ENCODE peak calls at places on chromosomes 4 and X, in ten cellular contexts. One of them, this sample, is unnamed.

GRCh38 chr4:70190579-70190978 is 4.9 kb upstream of the ODAM start:
- DNase-seq in activated CD4-positive, alpha-beta T cell treated with anti-CD3 and anti-CD28 coated beads for 24 hours: no peak
- DNase-seq in activated CD8-positive, alpha-beta memory T cell treated with anti-CD3 and anti-CD28 coated beads, Interleukin-2, amount 50 U/mL, for 48 hours: no peak
- DNase-seq in effector memory CD8-positive, alpha-beta T cell: no peak
- DNase-seq in hypothalamus: no peak
- DNase-seq in BJ: no peak
- DNase-seq in ecto neural progenitor cell: no peak
- DNase-seq in endothelial cell: no peak
- DNase-seq in C1 segment of cervical spinal cord: no peak
- DNase-seq in fibroblast of mammary gland: no peak
- DNase-seq in this sample: no peak

GRCh38 chr4:181150173-181150572 is 1093.0 kb upstream of the TENM3 start:
- DNase-seq in activated CD4-positive, alpha-beta T cell treated with anti-CD3 and anti-CD28 coated beads for 24 hours: no peak
- DNase-seq in activated CD8-positive, alpha-beta memory T cell treated with anti-CD3 and anti-CD28 coated beads, Interleukin-2, amount 50 U/mL, for 48 hours: no peak
- DNase-seq in effector memory CD8-positive, alpha-beta T cell: no peak
- DNase-seq in hypothalamus: no peak
- DNase-seq in BJ: no peak
- DNase-seq in ecto neural progenitor cell: no peak
- DNase-seq in endothelial cell: no peak
- DNase-seq in C1 segment of cervical spinal cord: no peak
- DNase-seq in fibroblast of mammary gland: no peak
- DNase-seq in this sample: peak

GRCh38 chrX:79325263-79325958 is 41.7 kb downstream of the ITM2A start:
- DNase-seq in activated CD4-positive, alpha-beta T cell treated with anti-CD3 and anti-CD28 coated beads for 24 hours: no peak
- DNase-seq in activated CD8-positive, alpha-beta memory T cell treated with anti-CD3 and anti-CD28 coated beads, Interleukin-2, amount 50 U/mL, for 48 hours: no peak
- DNase-seq in effector memory CD8-positive, alpha-beta T cell: peak
- DNase-seq in hypothalamus: no peak
- DNase-seq in BJ: no peak
- DNase-seq in ecto neural progenitor cell: no peak
- DNase-seq in endothelial cell: no peak
- DNase-seq in C1 segment of cervical spinal cord: no peak
- DNase-seq in fibroblast of mammary gland: no peak
- DNase-seq in this sample: no peak

GRCh38 chrX:113741744-113742143 is 842.1 kb upstream of the HTR2C start:
- DNase-seq in activated CD4-positive, alpha-beta T cell treated with anti-CD3 and anti-CD28 coated beads for 24 hours: no peak
- DNase-seq in activated CD8-positive, alpha-beta memory T cell treated with anti-CD3 and anti-CD28 coated beads, Interleukin-2, amount 50 U/mL, for 48 hours: no peak
- DNase-seq in effector memory CD8-positive, alpha-beta T cell: no peak
- DNase-seq in hypothalamus: no peak
- DNase-seq in BJ: no peak
- DNase-seq in ecto neural progenitor cell: peak
- DNase-seq in endothelial cell: peak
- DNase-seq in C1 segment of cervical spinal cord: no peak
- DNase-seq in fibroblast of mammary gland: peak
- DNase-seq in this sample: no peak

GRCh38 chr4:168076989-168077725 is 15.2 kb upstream of the ANXA10 start:
- DNase-seq in activated CD4-positive, alpha-beta T cell treated with anti-CD3 and anti-CD28 coated beads for 24 hours: peak
- DNase-seq in activated CD8-positive, alpha-beta memory T cell treated with anti-CD3 and anti-CD28 coated beads, Interleukin-2, amount 50 U/mL, for 48 hours: peak
- DNase-seq in effector memory CD8-positive, alpha-beta T cell: no peak
- DNase-seq in hypothalamus: peak
- DNase-seq in BJ: peak
- DNase-seq in ecto neural progenitor cell: peak
- DNase-seq in endothelial cell: peak
- DNase-seq in C1 segment of cervical spinal cord: no peak
- DNase-seq in fibroblast of mammary gland: peak
- DNase-seq in this sample: peak

GRCh38 chr4:73533515-73534422 is 52.2 kb downstream of the AFM start:
- DNase-seq in activated CD4-positive, alpha-beta T cell treated with anti-CD3 and anti-CD28 coated beads for 24 hours: no peak
- DNase-seq in activated CD8-positive, alpha-beta memory T cell treated with anti-CD3 and anti-CD28 coated beads, Interleukin-2, amount 50 U/mL, for 48 hours: no peak
- DNase-seq in effector memory CD8-positive, alpha-beta T cell: no peak
- DNase-seq in hypothalamus: no peak
- DNase-seq in BJ: no peak
- DNase-seq in ecto neural progenitor cell: no peak
- DNase-seq in endothelial cell: no peak
- DNase-seq in C1 segment of cervical spinal cord: no peak
- DNase-seq in fibroblast of mammary gland: no peak
- DNase-seq in this sample: no peak

GRCh38 chr4:41610474-41610873 is 72.5 kb downstream of the LIMCH1 start:
- DNase-seq in activated CD4-positive, alpha-beta T cell treated with anti-CD3 and anti-CD28 coated beads for 24 hours: no peak
- DNase-seq in activated CD8-positive, alpha-beta memory T cell treated with anti-CD3 and anti-CD28 coated beads, Interleukin-2, amount 50 U/mL, for 48 hours: no peak
- DNase-seq in effector memory CD8-positive, alpha-beta T cell: no peak
- DNase-seq in hypothalamus: no peak
- DNase-seq in BJ: no peak
- DNase-seq in ecto neural progenitor cell: no peak
- DNase-seq in endothelial cell: no peak
- DNase-seq in C1 segment of cervical spinal cord: no peak
- DNase-seq in fibroblast of mammary gland: no peak
- DNase-seq in this sample: no peak

GRCh38 chr4:102614801-102615200 is 113.6 kb downstream of the NFKB1 start:
- DNase-seq in activated CD4-positive, alpha-beta T cell treated with anti-CD3 and anti-CD28 coated beads for 24 hours: no peak
- DNase-seq in activated CD8-positive, alpha-beta memory T cell treated with anti-CD3 and anti-CD28 coated beads, Interleukin-2, amount 50 U/mL, for 48 hours: no peak
- DNase-seq in effector memory CD8-positive, alpha-beta T cell: peak
- DNase-seq in hypothalamus: no peak
- DNase-seq in BJ: no peak
- DNase-seq in ecto neural progenitor cell: no peak
- DNase-seq in endothelial cell: no peak
- DNase-seq in C1 segment of cervical spinal cord: no peak
- DNase-seq in fibroblast of mammary gland: no peak
- DNase-seq in this sample: no peak

GRCh38 chr4:40192286-40193017 is 4.4 kb upstream of the RHOH start:
- DNase-seq in activated CD4-positive, alpha-beta T cell treated with anti-CD3 and anti-CD28 coated beads for 24 hours: no peak
- DNase-seq in activated CD8-positive, alpha-beta memory T cell treated with anti-CD3 and anti-CD28 coated beads, Interleukin-2, amount 50 U/mL, for 48 hours: no peak
- DNase-seq in effector memory CD8-positive, alpha-beta T cell: no peak
- DNase-seq in hypothalamus: no peak
- DNase-seq in BJ: no peak
- DNase-seq in ecto neural progenitor cell: no peak
- DNase-seq in endothelial cell: no peak
- DNase-seq in C1 segment of cervical spinal cord: no peak
- DNase-seq in fibroblast of mammary gland: peak
- DNase-seq in this sample: no peak

GRCh38 chrX:29490606-29491005 is 724.8 kb upstream of the MAGEB2 start:
- DNase-seq in activated CD4-positive, alpha-beta T cell treated with anti-CD3 and anti-CD28 coated beads for 24 hours: no peak
- DNase-seq in activated CD8-positive, alpha-beta memory T cell treated with anti-CD3 and anti-CD28 coated beads, Interleukin-2, amount 50 U/mL, for 48 hours: no peak
- DNase-seq in effector memory CD8-positive, alpha-beta T cell: no peak
- DNase-seq in hypothalamus: no peak
- DNase-seq in BJ: no peak
- DNase-seq in ecto neural progenitor cell: no peak
- DNase-seq in endothelial cell: no peak
- DNase-seq in C1 segment of cervical spinal cord: no peak
- DNase-seq in fibroblast of mammary gland: no peak
- DNase-seq in this sample: no peak

GRCh38 chrX:70755850-70756249 is 152.7 kb downstream of the TEX11 start:
- DNase-seq in activated CD4-positive, alpha-beta T cell treated with anti-CD3 and anti-CD28 coated beads for 24 hours: peak
- DNase-seq in activated CD8-positive, alpha-beta memory T cell treated with anti-CD3 and anti-CD28 coated beads, Interleukin-2, amount 50 U/mL, for 48 hours: peak
- DNase-seq in effector memory CD8-positive, alpha-beta T cell: peak
- DNase-seq in hypothalamus: no peak
- DNase-seq in BJ: no peak
- DNase-seq in ecto neural progenitor cell: no peak
- DNase-seq in endothelial cell: no peak
- DNase-seq in C1 segment of cervical spinal cord: no peak
- DNase-seq in fibroblast of mammary gland: no peak
- DNase-seq in this sample: peak

GRCh38 chrX:121356139-121356849 is 308.9 kb downstream of the GLUD2 start:
- DNase-seq in activated CD4-positive, alpha-beta T cell treated with anti-CD3 and anti-CD28 coated beads for 24 hours: no peak
- DNase-seq in activated CD8-positive, alpha-beta memory T cell treated with anti-CD3 and anti-CD28 coated beads, Interleukin-2, amount 50 U/mL, for 48 hours: no peak
- DNase-seq in effector memory CD8-positive, alpha-beta T cell: no peak
- DNase-seq in hypothalamus: no peak
- DNase-seq in BJ: no peak
- DNase-seq in ecto neural progenitor cell: no peak
- DNase-seq in endothelial cell: no peak
- DNase-seq in C1 segment of cervical spinal cord: no peak
- DNase-seq in fibroblast of mammary gland: no peak
- DNase-seq in this sample: no peak

GRCh38 chrX:40809210-40809609 is 73.9 kb upstream of the MED14 start:
- DNase-seq in activated CD4-positive, alpha-beta T cell treated with anti-CD3 and anti-CD28 coated beads for 24 hours: no peak
- DNase-seq in activated CD8-positive, alpha-beta memory T cell treated with anti-CD3 and anti-CD28 coated beads, Interleukin-2, amount 50 U/mL, for 48 hours: no peak
- DNase-seq in effector memory CD8-positive, alpha-beta T cell: no peak
- DNase-seq in hypothalamus: no peak
- DNase-seq in BJ: no peak
- DNase-seq in ecto neural progenitor cell: no peak
- DNase-seq in endothelial cell: no peak
- DNase-seq in C1 segment of cervical spinal cord: no peak
- DNase-seq in fibroblast of mammary gland: peak
- DNase-seq in this sample: no peak

GRCh38 chr4:61086979-61087378 is 113.1 kb upstream of the ADGRL3 start:
- DNase-seq in activated CD4-positive, alpha-beta T cell treated with anti-CD3 and anti-CD28 coated beads for 24 hours: no peak
- DNase-seq in activated CD8-positive, alpha-beta memory T cell treated with anti-CD3 and anti-CD28 coated beads, Interleukin-2, amount 50 U/mL, for 48 hours: no peak
- DNase-seq in effector memory CD8-positive, alpha-beta T cell: no peak
- DNase-seq in hypothalamus: no peak
- DNase-seq in BJ: no peak
- DNase-seq in ecto neural progenitor cell: no peak
- DNase-seq in endothelial cell: no peak
- DNase-seq in C1 segment of cervical spinal cord: no peak
- DNase-seq in fibroblast of mammary gland: no peak
- DNase-seq in this sample: no peak

GRCh38 chr4:158865520-158866177 is 96.8 kb downstream of the FNIP2 start:
- DNase-seq in activated CD4-positive, alpha-beta T cell treated with anti-CD3 and anti-CD28 coated beads for 24 hours: no peak
- DNase-seq in activated CD8-positive, alpha-beta memory T cell treated with anti-CD3 and anti-CD28 coated beads, Interleukin-2, amount 50 U/mL, for 48 hours: no peak
- DNase-seq in effector memory CD8-positive, alpha-beta T cell: no peak
- DNase-seq in hypothalamus: no peak
- DNase-seq in BJ: no peak
- DNase-seq in ecto neural progenitor cell: no peak
- DNase-seq in endothelial cell: no peak
- DNase-seq in C1 segment of cervical spinal cord: no peak
- DNase-seq in fibroblast of mammary gland: no peak
- DNase-seq in this sample: no peak

GRCh38 chr4:113445286-113445685 is 316.3 kb downstream of the CAMK2D start:
- DNase-seq in activated CD4-positive, alpha-beta T cell treated with anti-CD3 and anti-CD28 coated beads for 24 hours: no peak
- DNase-seq in activated CD8-positive, alpha-beta memory T cell treated with anti-CD3 and anti-CD28 coated beads, Interleukin-2, amount 50 U/mL, for 48 hours: no peak
- DNase-seq in effector memory CD8-positive, alpha-beta T cell: no peak
- DNase-seq in hypothalamus: peak
- DNase-seq in BJ: peak
- DNase-seq in ecto neural progenitor cell: no peak
- DNase-seq in endothelial cell: no peak
- DNase-seq in C1 segment of cervical spinal cord: no peak
- DNase-seq in fibroblast of mammary gland: peak
- DNase-seq in this sample: no peak

GRCh38 chrX:108224727-108225455 is 133.3 kb downstream of the ATG4A start:
- DNase-seq in activated CD4-positive, alpha-beta T cell treated with anti-CD3 and anti-CD28 coated beads for 24 hours: no peak
- DNase-seq in activated CD8-positive, alpha-beta memory T cell treated with anti-CD3 and anti-CD28 coated beads, Interleukin-2, amount 50 U/mL, for 48 hours: no peak
- DNase-seq in effector memory CD8-positive, alpha-beta T cell: no peak
- DNase-seq in hypothalamus: no peak
- DNase-seq in BJ: no peak
- DNase-seq in ecto neural progenitor cell: peak
- DNase-seq in endothelial cell: peak
- DNase-seq in C1 segment of cervical spinal cord: no peak
- DNase-seq in fibroblast of mammary gland: peak
- DNase-seq in this sample: peak

GRCh38 chr4:159242427-159242826 is 139.5 kb downstream of the RAPGEF2 start:
- DNase-seq in activated CD4-positive, alpha-beta T cell treated with anti-CD3 and anti-CD28 coated beads for 24 hours: no peak
- DNase-seq in activated CD8-positive, alpha-beta memory T cell treated with anti-CD3 and anti-CD28 coated beads, Interleukin-2, amount 50 U/mL, for 48 hours: no peak
- DNase-seq in effector memory CD8-positive, alpha-beta T cell: no peak
- DNase-seq in hypothalamus: no peak
- DNase-seq in BJ: no peak
- DNase-seq in ecto neural progenitor cell: no peak
- DNase-seq in endothelial cell: no peak
- DNase-seq in C1 segment of cervical spinal cord: no peak
- DNase-seq in fibroblast of mammary gland: no peak
- DNase-seq in this sample: no peak

GRCh38 chr4:154622598-154622997 is 10.1 kb upstream of the FGG start:
- DNase-seq in activated CD4-positive, alpha-beta T cell treated with anti-CD3 and anti-CD28 coated beads for 24 hours: no peak
- DNase-seq in activated CD8-positive, alpha-beta memory T cell treated with anti-CD3 and anti-CD28 coated beads, Interleukin-2, amount 50 U/mL, for 48 hours: no peak
- DNase-seq in effector memory CD8-positive, alpha-beta T cell: no peak
- DNase-seq in hypothalamus: no peak
- DNase-seq in BJ: no peak
- DNase-seq in ecto neural progenitor cell: no peak
- DNase-seq in endothelial cell: peak
- DNase-seq in C1 segment of cervical spinal cord: no peak
- DNase-seq in fibroblast of mammary gland: peak
- DNase-seq in this sample: peak

GRCh38 chr4:159434496-159435241 is 331.8 kb downstream of the RAPGEF2 start:
- DNase-seq in activated CD4-positive, alpha-beta T cell treated with anti-CD3 and anti-CD28 coated beads for 24 hours: no peak
- DNase-seq in activated CD8-positive, alpha-beta memory T cell treated with anti-CD3 and anti-CD28 coated beads, Interleukin-2, amount 50 U/mL, for 48 hours: no peak
- DNase-seq in effector memory CD8-positive, alpha-beta T cell: no peak
- DNase-seq in hypothalamus: no peak
- DNase-seq in BJ: no peak
- DNase-seq in ecto neural progenitor cell: no peak
- DNase-seq in endothelial cell: no peak
- DNase-seq in C1 segment of cervical spinal cord: no peak
- DNase-seq in fibroblast of mammary gland: peak
- DNase-seq in this sample: no peak

GRCh38 chrX:10989386-10989785 is 121.7 kb upstream of the HCCS start:
- DNase-seq in activated CD4-positive, alpha-beta T cell treated with anti-CD3 and anti-CD28 coated beads for 24 hours: no peak
- DNase-seq in activated CD8-positive, alpha-beta memory T cell treated with anti-CD3 and anti-CD28 coated beads, Interleukin-2, amount 50 U/mL, for 48 hours: no peak
- DNase-seq in effector memory CD8-positive, alpha-beta T cell: no peak
- DNase-seq in hypothalamus: no peak
- DNase-seq in BJ: no peak
- DNase-seq in ecto neural progenitor cell: no peak
- DNase-seq in endothelial cell: no peak
- DNase-seq in C1 segment of cervical spinal cord: no peak
- DNase-seq in fibroblast of mammary gland: no peak
- DNase-seq in this sample: no peak

GRCh38 chr4:181147421-181147951 is 1095.7 kb upstream of the TENM3 start:
- DNase-seq in activated CD4-positive, alpha-beta T cell treated with anti-CD3 and anti-CD28 coated beads for 24 hours: no peak
- DNase-seq in activated CD8-positive, alpha-beta memory T cell treated with anti-CD3 and anti-CD28 coated beads, Interleukin-2, amount 50 U/mL, for 48 hours: no peak
- DNase-seq in effector memory CD8-positive, alpha-beta T cell: no peak
- DNase-seq in hypothalamus: no peak
- DNase-seq in BJ: no peak
- DNase-seq in ecto neural progenitor cell: no peak
- DNase-seq in endothelial cell: no peak
- DNase-seq in C1 segment of cervical spinal cord: no peak
- DNase-seq in fibroblast of mammary gland: no peak
- DNase-seq in this sample: no peak

GRCh38 chr4:102116121-102116520 is 229.2 kb downstream of the SLC39A8 start:
- DNase-seq in activated CD4-positive, alpha-beta T cell treated with anti-CD3 and anti-CD28 coated beads for 24 hours: no peak
- DNase-seq in activated CD8-positive, alpha-beta memory T cell treated with anti-CD3 and anti-CD28 coated beads, Interleukin-2, amount 50 U/mL, for 48 hours: no peak
- DNase-seq in effector memory CD8-positive, alpha-beta T cell: no peak
- DNase-seq in hypothalamus: no peak
- DNase-seq in BJ: no peak
- DNase-seq in ecto neural progenitor cell: no peak
- DNase-seq in endothelial cell: no peak
- DNase-seq in C1 segment of cervical spinal cord: no peak
- DNase-seq in fibroblast of mammary gland: no peak
- DNase-seq in this sample: no peak

GRCh38 chr4:114980932-114981693 is 132.3 kb downstream of the NDST4 start:
- DNase-seq in activated CD4-positive, alpha-beta T cell treated with anti-CD3 and anti-CD28 coated beads for 24 hours: no peak
- DNase-seq in activated CD8-positive, alpha-beta memory T cell treated with anti-CD3 and anti-CD28 coated beads, Interleukin-2, amount 50 U/mL, for 48 hours: no peak
- DNase-seq in effector memory CD8-positive, alpha-beta T cell: no peak
- DNase-seq in hypothalamus: no peak
- DNase-seq in BJ: no peak
- DNase-seq in ecto neural progenitor cell: no peak
- DNase-seq in endothelial cell: no peak
- DNase-seq in C1 segment of cervical spinal cord: no peak
- DNase-seq in fibroblast of mammary gland: peak
- DNase-seq in this sample: no peak

This sample was measured in SW480.